ENCODE peak calls at places on chromosomes 12 and 14, in five cellular contexts. B is upper lobe of right lung, W is OCI-LY7, I is epithelial cell of esophagus, P is astrocyte. G is an unnamed sample.

GRCh38 chr14:43786066-43786762 is 720.9 kb downstream of the FSCB start:
- DNase-seq in B (no peak), W (no peak), I (no peak), P (no peak), G (no peak)

GRCh38 chr14:104337381-104337780 is 199.0 kb downstream of the KIF26A start:
- DNase-seq in B (no peak), W (no peak), I (no peak), P (no peak), G (no peak)

GRCh38 chr12:87405918-87406317 is 623.3 kb downstream of the C12orf50 start:
- DNase-seq in B (no peak), W (no peak), I (peak; percentile 56), P (no peak), G (no peak)

GRCh38 chr12:109544955-109545531 is 28.3 kb downstream of the MMAB start:
- DNase-seq in B (no peak), W (no peak), I (peak; percentile 29), P (peak; percentile 12), G (peak; percentile 70)

GRCh38 chr14:61894452-61895077 is 132.3 kb downstream of the SNAPC1 start:
- DNase-seq in B (peak; percentile 72), W (peak; percentile 80), I (peak; percentile 82), P (peak; percentile 32), G (no peak)

GRCh38 chr12:114343585-114343984 is 62.4 kb downstream of the TBX5 start:
- DNase-seq in B (no peak), W (no peak), I (no peak), P (no peak), G (no peak)

GRCh38 chr14:91509083-91509877 is 830 bp downstream of the PPP4R3A start:
- DNase-seq in B (peak; percentile 78), W (peak; percentile 61), I (peak; percentile 47), P (no peak), G (peak; percentile 45)

GRCh38 chr12:133203344-133204263 is 22.3 kb downstream of the ZNF268 start:
- DNase-seq in B (no peak), W (peak; percentile 15), I (peak; percentile 7), P (no peak), G (no peak)

GRCh38 chr12:124032265-124032886 is 59.4 kb downstream of the ZNF664 start:
- DNase-seq in B (no peak), W (peak; percentile 44), I (peak; percentile 69), P (peak; percentile 45), G (no peak)

GRCh38 chr12:95201056-95201670 is 16.1 kb downstream of the FGD6 start:
- DNase-seq in B (no peak), W (no peak), I (peak; percentile 92), P (peak; percentile 56), G (no peak)

GRCh38 chr12:124321040-124321481 is 26.2 kb downstream of the RFLNA start:
- DNase-seq in B (peak; percentile 84), W (peak; percentile 47), I (peak; percentile 59), P (peak; percentile 18), G (peak; percentile 92)

GRCh38 chr12:1350055-1350933 is 244.1 kb downstream of the FBXL14 start:
- DNase-seq in B (no peak), W (no peak), I (peak; percentile 45), P (peak; percentile 94), G (no peak)

GRCh38 chr14:90368946-90369721 is 27.7 kb upstream of the CALM1 start:
- DNase-seq in B (no peak), W (peak; percentile 26), I (peak; percentile 47), P (peak; percentile 10), G (no peak)

GRCh38 chr14:87992349-87992719 is 648 bp downstream of the GALC start:
- DNase-seq in B (no peak), W (no peak), I (no peak), P (no peak), G (no peak)

GRCh38 chr14:38775986-38776385 is 327.0 kb downstream of the SEC23A start:
- DNase-seq in B (no peak), W (no peak), I (no peak), P (no peak), G (no peak)

GRCh38 chr14:78398216-78398615 is 228.0 kb downstream of the NRXN3 start:
- DNase-seq in B (no peak), W (no peak), I (no peak), P (no peak), G (no peak)

GRCh38 chr12:57176139-57176477 is 28.7 kb upstream of the LRP1-AS start:
- DNase-seq in B (no peak), W (no peak), I (no peak), P (no peak), G (no peak)
- TF ChIP-seq CTCF in B (no peak), W (peak; percentile 52), I (no peak), P (no peak), G (no peak)

GRCh38 chr12:112190626-112191025 is 65.3 kb downstream of the TRAFD1 start:
- DNase-seq in B (peak; percentile 71), W (no peak), I (peak; percentile 84), P (no peak), G (no peak)
- TF ChIP-seq CTCF in B (no peak), W (no peak), I (peak; percentile 36), P (no peak), G (no peak)

GRCh38 chr14:55372423-55372822 is 39.2 kb downstream of the ATG14 start:
- DNase-seq in B (no peak), W (no peak), I (no peak), P (no peak), G (no peak)

GRCh38 chr14:55370883-55371455 is 40.7 kb downstream of the ATG14 start:
- DNase-seq in B (no peak), W (no peak), I (no peak), P (no peak), G (no peak)

GRCh38 chr14:55377236-55377635 is 34.4 kb downstream of the ATG14 start:
- DNase-seq in B (no peak), W (no peak), I (no peak), P (no peak), G (no peak)

GRCh38 chr14:55374771-55375170 is 36.9 kb downstream of the ATG14 start:
- DNase-seq in B (no peak), W (no peak), I (no peak), P (no peak), G (no peak)

DNA sequence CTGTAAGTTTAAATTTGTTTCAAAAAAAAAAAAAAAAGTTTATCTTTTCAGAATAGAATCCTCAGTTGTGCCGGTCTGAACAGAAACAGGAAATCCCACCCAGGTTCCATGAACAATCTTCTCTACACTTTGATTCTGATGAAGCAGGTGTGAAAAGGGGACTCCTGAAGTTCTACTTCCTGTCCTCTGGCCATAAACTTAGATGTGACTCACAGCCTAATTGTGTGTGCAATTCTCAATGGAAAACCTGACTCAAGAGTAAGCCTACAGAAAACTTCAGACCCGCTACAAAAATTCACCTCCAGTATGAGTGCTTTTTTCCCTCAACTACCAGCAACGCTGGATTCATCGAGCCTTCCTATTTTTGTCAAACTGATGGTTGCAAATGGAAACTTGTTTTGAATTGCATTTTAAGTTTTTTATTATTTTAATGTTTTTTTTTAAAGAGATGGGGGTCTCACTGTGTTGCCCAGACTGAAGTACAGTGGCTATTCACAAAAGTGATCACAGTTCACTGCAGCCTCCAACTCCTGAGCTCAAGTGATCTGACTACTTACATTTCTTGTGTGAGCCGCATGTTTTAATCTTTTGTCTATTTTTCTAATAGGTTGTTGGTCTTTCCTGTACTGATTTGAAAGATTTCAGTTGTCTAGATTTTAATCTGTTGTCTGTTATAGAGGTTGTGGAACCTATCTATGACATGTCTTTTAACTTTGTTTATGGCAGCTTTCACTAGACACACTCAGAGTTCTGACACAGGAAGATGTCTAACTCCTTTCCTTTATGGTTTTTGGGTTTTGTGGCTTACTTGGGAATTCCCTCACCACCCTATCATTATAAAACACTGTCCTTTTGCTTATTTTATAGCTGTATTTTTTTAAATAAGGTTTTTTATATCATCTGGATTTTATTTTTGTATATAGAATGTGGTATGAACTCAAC is 37.6 kb downstream of the ATG14 start:
- DNase-seq in B (no peak), W (peak; percentile 5), I (peak; percentile 72), P (peak; percentile 76), G (no peak)
- TF ChIP-seq CTCF in B (no peak), W (no peak), I (no peak), P (no peak), G (no peak)

GRCh38 chr12:97134495-97134894 is 227.4 kb downstream of the NEDD1 start:
- DNase-seq in B (no peak), W (no peak), I (no peak), P (no peak), G (no peak)
- TF ChIP-seq CTCF in B (no peak), W (peak; percentile 36), I (peak; percentile 10), P (no peak), G (no peak)

GRCh38 chr12:125332900-125333299 is 267.7 kb downstream of the AACS start:
- DNase-seq in B (no peak), W (no peak), I (no peak), P (no peak), G (no peak)

GRCh38 chr12:125331342-125332052 is 266.3 kb downstream of the AACS start:
- DNase-seq in B (no peak), W (no peak), I (no peak), P (no peak), G (no peak)

GRCh38 chr12:125336246-125336645 is 271.0 kb downstream of the AACS start:
- DNase-seq in B (no peak), W (no peak), I (no peak), P (no peak), G (no peak)

GRCh38 chr12:125329239-125330238 is 264.3 kb downstream of the AACS start:
- DNase-seq in B (no peak), W (no peak), I (peak; percentile 6), P (peak; percentile 5), G (no peak)

GRCh38 chr12:125330645-125331341 is 265.6 kb downstream of the AACS start:
- DNase-seq in B (peak; percentile 80), W (peak; percentile 53), I (peak; percentile 20), P (peak; percentile 4), G (peak; percentile 39)
- TF ChIP-seq CTCF in B (peak; percentile 76), W (peak; percentile 86), I (peak; percentile 58), P (peak; percentile 46), G (peak; percentile 73)

GRCh38 chr12:96578526-96579125 is 89.2 kb downstream of the CFAP54 start:
- DNase-seq in B (no peak), W (peak; percentile 73), I (peak; percentile 56), P (peak; percentile 38), G (no peak)
- TF ChIP-seq CTCF in B (peak; percentile 64), W (peak; percentile 90), I (peak; percentile 60), P (peak; percentile 77), G (peak; percentile 38)

GRCh38 chr12:11577658-11578260 is 71.7 kb upstream of the ETV6 start:
- DNase-seq in B (no peak), W (peak; percentile 13), I (peak; percentile 81), P (peak; percentile 31), G (no peak)
- TF ChIP-seq CTCF in B (no peak), W (no peak), I (no peak), P (no peak), G (no peak)

GRCh38 chr12:79512068-79512467 is 178.7 kb downstream of the PAWR start:
- DNase-seq in B (no peak), W (no peak), I (no peak), P (no peak), G (no peak)
- TF ChIP-seq CTCF in B (no peak), W (peak; percentile 62), I (no peak), P (peak; percentile 32), G (no peak)

GRCh38 chr12:24012528-24012927 is 63.1 kb upstream of the SOX5 start:
- DNase-seq in B (no peak), W (no peak), I (peak; percentile 30), P (no peak), G (no peak)
- TF ChIP-seq CTCF in B (no peak), W (no peak), I (peak; percentile 29), P (peak; percentile 23), G (no peak)